ENCODE peak calls at places on chromosomes 2 and 18, in nine cellular contexts. W is NB4, Y is HCT116, C is uterus, J is IMR-90, Q is body of pancreas, U is suprapubic skin, G is adrenal gland, I is spleen. H is an unnamed sample.
A peak's percentile ranks its signal among the peaks of the same experiment; 100 is the strongest.

GRCh38 chr18:48756511-48757226 is 194.1 kb downstream of the SMAD7 start:
- DNase-seq in C (no peak), J (no peak), Q (no peak), Y (no peak), U (no peak), G (no peak), W (no peak), I (no peak), H (no peak)

GRCh38 chr2:181466661-181467576 is 9.7 kb downstream of the ITGA4 start:
- DNase-seq in J (peak; percentile 63), C (peak; percentile 23), Y (peak; percentile 57), I (peak; percentile 91), W (peak; percentile 79), Q (peak; percentile 66), G (peak; percentile 76), U (peak; percentile 82), H (peak; percentile 88)

GRCh38 chr2:241507430-241508239 is 749 bp downstream of the STK25 start:
- DNase-seq in U (no peak), Q (peak; percentile 61), G (peak; percentile 64), C (peak; percentile 43), W (peak; percentile 68), Y (no peak), J (peak; percentile 33), I (peak; percentile 91), H (no peak)

GRCh38 chr2:101270700-101271259 is 18.1 kb downstream of the CNOT11 start:
- DNase-seq in W (no peak), Y (no peak), I (no peak), G (no peak), C (no peak), U (no peak), J (no peak), Q (no peak), H (no peak)

GRCh38 chr2:43131890-43132522 is 94.4 kb downstream of the ZFP36L2 start:
- DNase-seq in U (no peak), J (no peak), G (no peak), C (no peak), I (peak; percentile 82), Y (no peak), Q (no peak), W (peak; percentile 71), H (no peak)

GRCh38 chr2:174540893-174541292 is 54.1 kb upstream of the GPR155 start:
- DNase-seq in G (no peak), C (no peak), J (no peak), I (no peak), U (no peak), Q (no peak), W (no peak), Y (no peak), H (no peak)

GRCh38 chr2:153575171-153575853 is 96.8 kb upstream of the RPRM start:
- DNase-seq in W (peak; percentile 4), U (no peak), Q (no peak), I (no peak), Y (no peak), G (no peak), J (no peak), C (no peak), H (no peak)

GRCh38 chr2:105317937-105318336 is 11.6 kb downstream of the TGFBRAP1 start:
- DNase-seq in I (no peak), U (no peak), Q (no peak), G (no peak), J (peak; percentile 18), Y (no peak), W (no peak), C (no peak), H (no peak)

GRCh38 chr2:65164379-65165023 is 34.6 kb upstream of the RAB1A start:
- DNase-seq in U (no peak), W (no peak), I (no peak), Y (no peak), J (peak; percentile 19), G (peak; percentile 21), Q (no peak), C (no peak), H (no peak)

GRCh38 chr2:68690851-68691250 is 43.8 kb upstream of the ARHGAP25 start:
- DNase-seq in J (no peak), Y (no peak), C (no peak), G (no peak), U (no peak), I (no peak), Q (no peak), W (no peak), H (no peak)

DNA sequence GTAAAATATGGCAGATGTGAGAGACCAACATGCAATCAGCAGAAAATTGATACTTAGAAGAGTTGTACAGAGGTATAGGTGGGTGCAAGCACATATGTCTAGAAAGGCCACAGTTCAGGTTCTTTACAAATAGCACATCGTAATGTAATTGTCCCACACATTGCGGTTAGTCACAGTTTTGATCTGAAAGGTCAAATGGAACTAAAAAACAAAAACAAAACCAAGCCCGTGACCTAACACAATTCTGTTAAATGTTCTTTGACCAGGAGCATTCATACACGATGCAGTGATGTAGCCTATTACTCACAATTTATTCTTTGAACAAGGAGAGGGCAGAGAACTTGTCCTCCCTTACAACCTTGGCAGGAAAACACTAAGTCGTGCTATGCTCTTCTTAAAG is 108.9 kb upstream of the MAP4K3 start:
- DNase-seq in J (no peak), W (no peak), Q (no peak), U (no peak), I (no peak), G (no peak), Y (no peak), C (no peak), H (no peak)
- H3K4me3 ChIP-seq in J (no peak overlapping the region), W (no peak overlapping the region), Q (no peak overlapping the region), U (no peak overlapping the region), I (no peak overlapping the region), G (no peak overlapping the region), Y (no peak overlapping the region), C (no peak overlapping the region), H (no peak overlapping the region)

DNA sequence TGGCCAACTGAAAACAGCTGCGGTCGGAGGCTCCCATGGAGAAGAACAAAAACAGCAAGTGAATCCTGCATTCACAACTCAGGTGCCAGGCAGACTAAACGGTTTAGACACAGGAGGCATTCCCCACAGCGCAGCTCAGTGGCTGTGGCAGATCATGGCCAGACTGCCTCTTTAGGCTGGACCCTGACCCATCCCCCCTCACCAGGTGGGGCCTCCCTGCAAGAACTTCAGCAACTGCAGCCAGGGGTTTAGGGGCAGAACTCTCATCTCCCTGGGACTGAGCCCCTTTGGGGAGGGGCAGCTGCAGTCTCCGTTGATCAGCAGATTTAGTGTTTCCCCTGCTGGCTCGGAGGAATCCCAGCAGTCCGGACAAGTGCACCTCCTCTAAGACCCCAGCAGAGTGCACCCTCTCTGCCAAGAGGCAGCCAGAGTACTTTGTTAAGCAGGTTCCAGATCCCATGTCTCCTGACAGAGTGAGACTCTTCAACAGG is 346.7 kb downstream of the SS18 start:
- DNase-seq in C (no peak), I (no peak), Y (no peak), W (no peak), J (no peak), U (no peak), Q (no peak), G (no peak), H (no peak)
- TF ChIP-seq CTCF in C (no peak), I (no peak), Y (no peak), W (no peak), J (no peak), U (no peak), Q (no peak), G (no peak), H (no peak)

GRCh38 chr2:25337891-25338290 is 3.8 kb downstream of the DNMT3A start:
- DNase-seq in G (no peak), J (no peak), C (no peak), I (peak; percentile 69), W (no peak), U (no peak), Q (no peak), Y (no peak), H (no peak)

GRCh38 chr2:25338401-25338800 is 3.3 kb downstream of the DNMT3A start:
- DNase-seq in I (peak; percentile 67), U (no peak), Y (no peak), J (no peak), C (no peak), G (no peak), W (no peak), Q (no peak), H (no peak)

GRCh38 chr2:25335971-25336370 is 5.8 kb downstream of the DNMT3A start:
- DNase-seq in G (no peak), Q (no peak), U (no peak), I (peak; percentile 75), J (no peak), Y (no peak), W (no peak), C (no peak), H (no peak)

GRCh38 chr2:25336446-25336845 is 5.3 kb downstream of the DNMT3A start:
- DNase-seq in W (no peak), Y (no peak), I (peak; percentile 64), G (no peak), C (no peak), J (no peak), U (no peak), Q (no peak), H (no peak)

DNA sequence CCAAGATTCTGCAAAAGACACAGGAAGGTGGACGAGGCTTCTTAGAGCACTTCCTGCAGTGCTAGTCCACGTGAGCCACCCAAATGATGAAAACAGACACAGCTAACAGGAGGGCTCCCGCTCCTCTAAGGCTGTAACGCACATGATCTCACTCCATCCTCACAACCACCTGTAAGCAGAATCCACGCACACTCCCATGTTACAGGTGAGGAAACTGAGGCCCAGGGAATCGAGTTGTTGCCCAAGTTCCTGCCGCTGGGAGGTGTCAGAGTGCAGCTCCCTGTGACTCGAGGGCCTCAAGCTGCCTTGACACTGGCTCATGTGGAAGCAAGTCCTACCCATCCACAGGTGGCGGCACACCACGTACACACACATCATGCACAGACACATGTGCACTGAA is 4.4 kb downstream of the DNMT3A start:
- DNase-seq in U (no peak), Q (no peak), Y (no peak), G (no peak), C (no peak), J (no peak), W (no peak), I (peak; percentile 46), H (no peak)
- TF ChIP-seq POLR2A in U (no peak), Q (no peak), Y (no peak), G (no peak), C (no peak), J (no peak), W (no peak), I (no peak), H (no peak)

GRCh38 chr2:109439897-109440506 is 173.8 kb downstream of the SEPTIN10 start:
- DNase-seq in C (peak; percentile 1), J (no peak), U (peak; percentile 35), G (no peak), Q (no peak), I (no peak), Y (no peak), W (no peak), H (peak; percentile 32)

GRCh38 chr2:109439315-109439714 is 174.5 kb downstream of the SEPTIN10 start:
- DNase-seq in U (peak; percentile 11), C (no peak), Y (no peak), I (no peak), J (no peak), W (no peak), Q (no peak), G (no peak), H (no peak)

GRCh38 chr2:109442715-109443319 is 170.9 kb downstream of the SEPTIN10 start:
- DNase-seq in Y (no peak), C (no peak), G (no peak), Q (no peak), U (no peak), J (no peak), I (no peak), W (no peak), H (no peak)

GRCh38 chr2:109438773-109439191 is 175.0 kb downstream of the SEPTIN10 start:
- DNase-seq in C (no peak), J (peak; percentile 86), Y (no peak), I (no peak), U (no peak), Q (no peak), G (peak; percentile 89), W (no peak), H (no peak)

GRCh38 chr2:109440507-109441156 is 173.1 kb downstream of the SEPTIN10 start:
- DNase-seq in Q (no peak), I (no peak), U (peak; percentile 40), J (no peak), G (no peak), Y (no peak), W (no peak), C (peak; percentile 3), H (no peak)
- H3K4me3 ChIP-seq in Q (no peak overlapping the region), I (no peak overlapping the region), U (no peak overlapping the region), J (no peak overlapping the region), G (no peak overlapping the region), Y (no peak overlapping the region), W (no peak overlapping the region), C (no peak overlapping the region), H (no peak overlapping the region)

H was measured in lower leg skin.